ENCODE peak calls at places on chromosomes 6 and 20, in four cellular contexts. Y, W, S and M are unnamed samples. For H3K79me2, the result is how much of the 10 kb centered on the place peaks cover.

GRCh38 chr6:142883011-142883410 is 62.0 kb downstream of the HIVEP2 start:
- DNase-seq in Y (no peak), W (peak), S (peak), M (no peak)

GRCh38 chr6:156777866-156778614 is 862 bp downstream of the ARID1B start:
- DNase-seq in Y (peak), W (no peak), S (peak), M (no peak)

GRCh38 chr20:1809121-1809520 is 86.1 kb upstream of the SIRPA start:
- DNase-seq in Y (no peak), W (peak), S (peak), M (no peak)

GRCh38 chr20:7748624-7749023 is 191.6 kb downstream of the HAO1 start:
- DNase-seq in Y (no peak), W (no peak), S (no peak), M (no peak)

GRCh38 chr6:18263561-18264337 is 581 bp downstream of the DEK start:
- DNase-seq in Y (peak), W (peak), S (peak), M (no peak)

GRCh38 chr6:163261361-163261760 is 153.2 kb upstream of the QKI start:
- DNase-seq in Y (no peak), W (no peak), S (no peak), M (no peak)

GRCh38 chr20:9200196-9200595 is 131.3 kb downstream of the PLCB4 start:
- DNase-seq in Y (no peak), W (peak), S (peak), M (no peak)

GRCh38 chr6:17098538-17098937 is 3.3 kb upstream of the STMND1 start:
- DNase-seq in Y (peak), W (peak), S (peak), M (no peak)

GRCh38 chr20:22861990-22862389 is 173.1 kb upstream of the SSTR4 start:
- DNase-seq in Y (no peak), W (no peak), S (no peak), M (no peak)

GRCh38 chr6:94510877-94511276 is 1066.5 kb upstream of the MANEA start:
- DNase-seq in Y (no peak), W (no peak), S (no peak), M (no peak)

GRCh38 chr6:49205526-49205925 is 257.5 kb downstream of the MMUT start:
- DNase-seq in Y (no peak), W (no peak), S (no peak), M (no peak)

GRCh38 chr6:110217255-110217654 is 37.0 kb downstream of the CDC40 start:
- DNase-seq in Y (no peak), W (peak), S (peak), M (no peak)

DNA sequence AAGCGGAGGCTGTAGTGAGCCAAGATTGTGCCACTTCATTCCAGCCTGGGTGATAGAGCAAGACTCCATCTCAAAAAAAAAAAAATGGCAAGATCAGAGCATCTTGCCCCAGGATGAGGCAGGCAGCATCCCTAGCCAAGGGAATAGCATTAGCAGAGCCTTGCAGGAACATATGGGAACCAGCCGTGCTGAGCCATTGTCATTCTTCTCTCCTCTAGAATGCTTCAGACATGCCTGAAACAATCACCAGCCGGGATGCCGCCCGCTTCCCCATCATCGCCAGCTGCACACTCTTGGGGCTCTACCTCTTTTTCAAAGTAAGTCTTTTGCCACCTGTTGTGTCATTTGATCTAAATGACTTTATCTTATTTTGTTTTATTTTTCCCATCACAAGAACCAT is 13.0 kb downstream of the HM13 start:
- DNase-seq in Y (no peak), W (no peak), S (no peak), M (no peak)
- H3K79me2 ChIP-seq in Y (half or more), W (half or more), S (under half), M (half or more)

DNA sequence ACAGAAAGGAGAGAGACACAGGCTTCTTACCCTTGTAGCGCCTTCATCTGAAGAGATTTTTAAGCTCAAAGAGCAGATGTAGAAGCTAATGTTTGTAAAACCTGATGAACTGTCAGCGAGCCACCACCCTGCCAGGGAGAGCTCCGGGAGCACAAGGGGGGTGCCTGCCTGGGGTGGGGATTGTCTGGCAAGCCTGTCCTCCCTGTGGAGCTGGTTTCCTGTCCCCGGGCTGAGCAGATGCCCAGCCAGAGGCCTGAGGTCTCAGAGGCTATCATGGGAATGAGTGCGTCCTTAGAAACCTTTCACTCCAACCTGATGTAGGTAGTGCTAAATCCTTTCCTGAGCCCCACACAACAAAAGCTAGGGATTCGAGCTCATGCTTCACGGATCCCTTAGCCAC is 41.9 kb upstream of the NR2E1 start:
- DNase-seq in Y (no peak), W (no peak), S (no peak), M (no peak)
- H3K27ac ChIP-seq in Y (no peak), W (no peak), S (no peak), M (no peak)

DNA sequence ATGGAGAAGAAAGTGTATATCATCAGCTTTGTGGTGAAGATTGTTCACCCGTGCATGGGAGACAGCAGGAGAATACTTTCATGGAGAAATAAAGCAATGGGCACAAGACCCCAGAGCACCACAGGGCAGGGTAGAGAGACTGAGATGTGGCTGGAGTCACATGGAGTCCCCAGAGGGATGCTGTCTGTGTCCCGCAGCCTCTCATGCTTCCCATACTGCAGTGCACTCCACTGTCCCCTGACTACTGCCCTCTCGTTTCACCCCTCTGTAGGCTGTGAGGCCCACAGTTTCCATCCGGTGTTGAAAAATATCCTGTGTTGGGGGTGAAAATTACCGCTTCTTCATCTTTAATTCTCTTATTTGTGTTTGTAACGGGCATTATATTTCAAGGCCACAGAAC is 51.9 kb downstream of the PROKR2 start:
- DNase-seq in Y (no peak), W (no peak), S (no peak), M (no peak)
- H3K79me2 ChIP-seq in Y (under half), W (under half), S (under half), M (under half)

GRCh38 chr6:79894939-79895338 is 52.4 kb downstream of the ELOVL4 start:
- DNase-seq in Y (no peak), W (no peak), S (peak), M (no peak)
- H3K27ac ChIP-seq in Y (no peak), W (no peak), S (no peak), M (no peak)